ENCODE peak calls at places on chromosomes 16 and 17, in ten cellular contexts. D, W, V, L, I, X, N, K, R and C are unnamed samples.

GRCh38 chr16:26985100-26986065 is 81.3 kb upstream of the C16orf82 start:
- DNase-seq in X (no peak), K (no peak), N (no peak), V (no peak), W (no peak), I (no peak), L (no peak), R (no peak), D (no peak), C (no peak)

GRCh38 chr17:19398301-19399181 is 11.6 kb upstream of the MFAP4 start:
- DNase-seq in W (no peak), K (peak; percentile 41), X (peak; percentile 56), D (no peak), R (no peak), I (no peak), N (no peak), L (no peak), V (peak; percentile 13), C (peak; percentile 44)

GRCh38 chr17:43986225-43986981 is 18.0 kb upstream of the NAGS start:
- DNase-seq in I (no peak), R (no peak), W (no peak), X (no peak), L (no peak), K (no peak), N (no peak), V (no peak), D (no peak), C (no peak)

GRCh38 chr16:15576960-15577958 is 65.7 kb downstream of the MARF1 start:
- DNase-seq in V (no peak), W (no peak), I (no peak), D (peak; percentile 99), R (no peak), K (no peak), N (no peak), X (no peak), L (no peak), C (no peak)

GRCh38 chr17:77449373-77449907 is 308.7 kb downstream of the SEC14L1 start:
- DNase-seq in N (no peak), R (no peak), X (no peak), W (no peak), I (no peak), V (no peak), K (no peak), L (no peak), D (no peak), C (no peak)

GRCh38 chr17:78674595-78675315 is 97.6 kb upstream of the DNAH17 start:
- DNase-seq in W (no peak), V (peak; percentile 90), X (no peak), D (no peak), N (no peak), R (no peak), I (no peak), L (peak; percentile 43), K (no peak), C (no peak)

GRCh38 chr17:29929544-29930398 is at the start of gene SSH2:
- DNase-seq in D (peak; percentile 87), N (no peak), K (peak; percentile 42), V (peak; percentile 92), I (peak; percentile 95), L (peak; percentile 91), R (peak; percentile 83), X (peak; percentile 97), W (peak; percentile 89), C (peak; percentile 65)

GRCh38 chr17:59366040-59366757 is 34.7 kb downstream of the YPEL2 start:
- DNase-seq in R (no peak), W (no peak), N (no peak), K (no peak), I (no peak), V (peak; percentile 54), X (peak; percentile 82), L (peak; percentile 33), D (no peak), C (no peak)

GRCh38 chr17:77393274-77393600 is 252.5 kb downstream of the SEC14L1 start:
- DNase-seq in W (no peak), N (no peak), V (no peak), L (no peak), K (no peak), X (no peak), D (no peak), I (no peak), R (no peak), C (no peak)

GRCh38 chr16:89575247-89576172 is at the start of gene CPNE7:
- DNase-seq in D (no peak), W (no peak), K (no peak), I (peak; percentile 40), R (no peak), V (peak; percentile 1), N (no peak), L (no peak), X (peak; percentile 71), C (no peak)

GRCh38 chr17:15341385-15341849 is at the start of gene TEKT3:
- DNase-seq in V (peak; percentile 91), I (peak; percentile 68), D (peak; percentile 56), N (no peak), K (peak; percentile 13), R (no peak), L (peak; percentile 55), X (peak; percentile 96), W (no peak), C (peak; percentile 59)

GRCh38 chr17:57988301-57989010 is 402 bp upstream of the VEZF1 start:
- DNase-seq in L (peak; percentile 64), V (peak; percentile 60), X (peak; percentile 89), D (peak; percentile 46), K (no peak), N (no peak), W (peak; percentile 69), R (no peak), I (peak; percentile 78), C (no peak)

GRCh38 chr16:79618712-79619050 is 18.1 kb upstream of the MAF start:
- DNase-seq in I (no peak), L (no peak), V (no peak), W (no peak), R (no peak), D (no peak), K (no peak), N (no peak), X (no peak), C (no peak)

GRCh38 chr17:45309400-45309799 is 7.4 kb downstream of the MAP3K14 start:
- DNase-seq in L (no peak), N (no peak), V (no peak), I (no peak), K (no peak), X (no peak), D (no peak), W (no peak), R (no peak), C (no peak)

GRCh38 chr17:78351449-78352006 is 8.3 kb downstream of the SOCS3 start:
- DNase-seq in N (peak; percentile 99), K (peak; percentile 99), L (no peak), D (peak; percentile 67), X (peak; percentile 75), R (no peak), V (no peak), W (no peak), I (peak; percentile 61), C (peak; percentile 99)

GRCh38 chr16:85629326-85629725 is 16.2 kb downstream of the GSE1 start:
- DNase-seq in I (no peak), N (no peak), R (no peak), D (no peak), L (no peak), W (no peak), X (no peak), K (no peak), V (no peak), C (no peak)

GRCh38 chr16:14509675-14510132 is 120.4 kb downstream of the PARN start:
- DNase-seq in N (no peak), L (no peak), V (no peak), W (no peak), D (no peak), X (no peak), K (peak; percentile 20), R (no peak), I (no peak), C (no peak)

GRCh38 chr17:19306160-19307111 is 56.1 kb downstream of the B9D1 start:
- DNase-seq in I (no peak), D (no peak), K (no peak), N (no peak), X (no peak), R (no peak), V (no peak), L (no peak), W (peak; percentile 90), C (no peak)

GRCh38 chr17:70029019-70029767 is 45.8 kb upstream of the KCNJ16 start:
- DNase-seq in D (no peak), N (no peak), X (no peak), I (no peak), W (no peak), V (no peak), L (no peak), K (no peak), R (no peak), C (no peak)

GRCh38 chr17:39951924-39952664 is 10.7 kb upstream of the GSDMA start:
- DNase-seq in X (no peak), W (no peak), L (no peak), R (no peak), D (no peak), K (no peak), N (no peak), V (no peak), I (no peak), C (no peak)

GRCh38 chr17:45841098-45841497 is 3.6 kb upstream of the SPPL2C start:
- DNase-seq in K (no peak), W (no peak), N (no peak), X (no peak), I (no peak), R (no peak), V (no peak), D (no peak), L (no peak), C (no peak)

GRCh38 chr16:88534731-88535141 is 35.5 kb upstream of the ZC3H18 start:
- DNase-seq in I (peak; percentile 60), D (no peak), L (no peak), W (no peak), K (no peak), R (no peak), N (no peak), X (peak; percentile 72), V (no peak), C (no peak)

GRCh38 chr16:58661199-58661830 is 23.3 kb downstream of the SLC38A7 start:
- DNase-seq in N (peak; percentile 62), V (peak; percentile 49), W (peak; percentile 12), R (no peak), I (peak; percentile 93), X (peak; percentile 91), L (peak; percentile 28), D (peak; percentile 94), K (peak; percentile 58), C (peak; percentile 86)

GRCh38 chr16:21023509-21024202 is 123.1 kb downstream of the LYRM1 start:
- DNase-seq in I (no peak), V (no peak), K (no peak), N (no peak), L (no peak), W (no peak), X (no peak), D (no peak), R (no peak), C (no peak)

GRCh38 chr16:5333991-5334390 is 236.4 kb upstream of the EEF2KMT start:
- DNase-seq in K (no peak), W (no peak), X (no peak), N (no peak), V (no peak), R (no peak), I (no peak), L (no peak), D (no peak), C (no peak)